ENCODE peak calls at places on chromosomes 12 and 14, in four cellular contexts. One of them, this sample, is unnamed.
A peak's percentile ranks its signal among the peaks of the same experiment; 100 is the strongest.

GRCh38 chr12:53071591-53072551 is 7.3 kb downstream of the SPRYD3 start:
- DNase-seq in RPMI8226: no peak
- DNase-seq in effector memory CD4-positive, alpha-beta T cell: no peak
- DNase-seq in neuronal stem cell: no peak
- DNase-seq in this sample: no peak

GRCh38 chr12:29771165-29771564 is 12.6 kb downstream of the TMTC1 start:
- DNase-seq in RPMI8226: no peak
- DNase-seq in effector memory CD4-positive, alpha-beta T cell: no peak
- DNase-seq in neuronal stem cell: no peak
- DNase-seq in this sample: no peak

GRCh38 chr12:109568486-109568885 is 4.8 kb downstream of the MMAB start:
- DNase-seq in RPMI8226: no peak
- DNase-seq in effector memory CD4-positive, alpha-beta T cell: no peak
- DNase-seq in neuronal stem cell: no peak
- DNase-seq in this sample: no peak

GRCh38 chr12:130961921-130962326 is 8.2 kb downstream of the ADGRD1 start:
- DNase-seq in RPMI8226: no peak
- DNase-seq in effector memory CD4-positive, alpha-beta T cell: no peak
- DNase-seq in neuronal stem cell: no peak
- DNase-seq in this sample: no peak

GRCh38 chr14:81309511-81309910 is 88.8 kb upstream of the GTF2A1 start:
- DNase-seq in RPMI8226: no peak
- DNase-seq in effector memory CD4-positive, alpha-beta T cell: no peak
- DNase-seq in neuronal stem cell: no peak
- DNase-seq in this sample: no peak

GRCh38 chr12:52238916-52239649 is 6.0 kb downstream of the KRT7 start:
- DNase-seq in RPMI8226: no peak
- DNase-seq in effector memory CD4-positive, alpha-beta T cell: no peak
- DNase-seq in neuronal stem cell: no peak
- DNase-seq in this sample: no peak

GRCh38 chr12:72485017-72485701 is 213.0 kb downstream of the TRHDE start:
- DNase-seq in RPMI8226: no peak
- DNase-seq in effector memory CD4-positive, alpha-beta T cell: no peak
- DNase-seq in neuronal stem cell: no peak
- DNase-seq in this sample: no peak

GRCh38 chr14:105883066-105884005 is 357.0 kb downstream of the TMEM121 start:
- DNase-seq in RPMI8226: no peak
- DNase-seq in effector memory CD4-positive, alpha-beta T cell: no peak
- DNase-seq in neuronal stem cell: no peak
- DNase-seq in this sample: no peak

GRCh38 chr12:1103051-1103450 is 112.0 kb downstream of the ERC1 start:
- DNase-seq in RPMI8226: no peak
- DNase-seq in effector memory CD4-positive, alpha-beta T cell: no peak
- DNase-seq in neuronal stem cell: no peak
- DNase-seq in this sample: no peak

GRCh38 chr14:61616524-61617185 is 78.7 kb upstream of the HIF1A start:
- DNase-seq in RPMI8226: no peak
- DNase-seq in effector memory CD4-positive, alpha-beta T cell: no peak
- DNase-seq in neuronal stem cell: no peak
- DNase-seq in this sample: no peak

GRCh38 chr14:66708262-66708661 is 200.3 kb downstream of the GPHN start:
- DNase-seq in RPMI8226: no peak
- DNase-seq in effector memory CD4-positive, alpha-beta T cell: no peak
- DNase-seq in neuronal stem cell: no peak
- DNase-seq in this sample: no peak

GRCh38 chr12:106030210-106031175 is 108.3 kb downstream of the NUAK1 start:
- DNase-seq in RPMI8226: no peak
- DNase-seq in effector memory CD4-positive, alpha-beta T cell: no peak
- DNase-seq in neuronal stem cell: no peak
- DNase-seq in this sample: no peak

GRCh38 chr12:122363782-122364181 is 58.7 kb downstream of the CLIP1 start:
- DNase-seq in RPMI8226: no peak
- DNase-seq in effector memory CD4-positive, alpha-beta T cell: no peak
- DNase-seq in neuronal stem cell: no peak
- DNase-seq in this sample: no peak

GRCh38 chr12:20625531-20625930 is 69.6 kb upstream of the SLCO1C1 start:
- DNase-seq in RPMI8226: no peak
- DNase-seq in effector memory CD4-positive, alpha-beta T cell: no peak
- DNase-seq in neuronal stem cell: no peak
- DNase-seq in this sample: no peak

GRCh38 chr12:93702707-93703305 is 25.6 kb downstream of the CRADD start:
- DNase-seq in RPMI8226: no peak
- DNase-seq in effector memory CD4-positive, alpha-beta T cell: no peak
- DNase-seq in neuronal stem cell: no peak
- DNase-seq in this sample: no peak

GRCh38 chr12:8996682-8997405 is 7.5 kb downstream of the KLRG1 start:
- DNase-seq in RPMI8226: no peak
- DNase-seq in effector memory CD4-positive, alpha-beta T cell: no peak
- DNase-seq in neuronal stem cell: no peak
- DNase-seq in this sample: no peak

GRCh38 chr12:116609715-116610114 is 50.5 kb downstream of the MAP1LC3B2 start:
- DNase-seq in RPMI8226: peak; percentile 41
- DNase-seq in effector memory CD4-positive, alpha-beta T cell: no peak
- DNase-seq in neuronal stem cell: no peak
- DNase-seq in this sample: peak; percentile 68

GRCh38 chr12:2395352-2395977 is 342.7 kb downstream of the CACNA1C start:
- DNase-seq in RPMI8226: peak; percentile 53
- DNase-seq in effector memory CD4-positive, alpha-beta T cell: no peak
- DNase-seq in neuronal stem cell: peak; percentile 64
- DNase-seq in this sample: peak; percentile 56

GRCh38 chr12:40569626-40570179 is 122.5 kb upstream of the CNTN1 start:
- DNase-seq in RPMI8226: no peak
- DNase-seq in effector memory CD4-positive, alpha-beta T cell: no peak
- DNase-seq in neuronal stem cell: no peak
- DNase-seq in this sample: no peak

GRCh38 chr14:103151270-103151933 is 28.1 kb downstream of the TNFAIP2 start:
- DNase-seq in RPMI8226: no peak
- DNase-seq in effector memory CD4-positive, alpha-beta T cell: no peak
- DNase-seq in neuronal stem cell: no peak
- DNase-seq in this sample: no peak

GRCh38 chr14:31090872-31091764 is 64.9 kb upstream of the STRN3 start:
- DNase-seq in RPMI8226: no peak
- DNase-seq in effector memory CD4-positive, alpha-beta T cell: no peak
- DNase-seq in neuronal stem cell: no peak
- DNase-seq in this sample: no peak

GRCh38 chr14:90239139-90239538 is 17.2 kb upstream of the PSMC1 start:
- DNase-seq in RPMI8226: no peak
- DNase-seq in effector memory CD4-positive, alpha-beta T cell: no peak
- DNase-seq in neuronal stem cell: no peak
- DNase-seq in this sample: no peak

GRCh38 chr12:16573652-16574077 is 32.3 kb downstream of the LMO3 start:
- DNase-seq in RPMI8226: no peak
- DNase-seq in effector memory CD4-positive, alpha-beta T cell: no peak
- DNase-seq in neuronal stem cell: peak; percentile 38
- DNase-seq in this sample: no peak

GRCh38 chr14:68486033-68486732 is 306.7 kb downstream of the ZFP36L1 start:
- DNase-seq in RPMI8226: no peak
- DNase-seq in effector memory CD4-positive, alpha-beta T cell: no peak
- DNase-seq in neuronal stem cell: no peak
- DNase-seq in this sample: no peak

GRCh38 chr12:49961111-49961922 is at the start of gene AQP5:
- DNase-seq in RPMI8226: no peak
- DNase-seq in effector memory CD4-positive, alpha-beta T cell: no peak
- DNase-seq in neuronal stem cell: no peak
- DNase-seq in this sample: no peak

GRCh38 chr14:30317729-30318128 is 241.2 kb upstream of the G2E3 start:
- DNase-seq in RPMI8226: no peak
- DNase-seq in effector memory CD4-positive, alpha-beta T cell: no peak
- DNase-seq in neuronal stem cell: no peak
- DNase-seq in this sample: no peak

GRCh38 chr12:127928615-127929014 is 338.4 kb upstream of the TMEM132C start:
- DNase-seq in RPMI8226: no peak
- DNase-seq in effector memory CD4-positive, alpha-beta T cell: no peak
- DNase-seq in neuronal stem cell: no peak
- DNase-seq in this sample: no peak

GRCh38 chr12:49750027-49750977 is 8.9 kb downstream of the TMBIM6 start:
- DNase-seq in RPMI8226: no peak
- DNase-seq in effector memory CD4-positive, alpha-beta T cell: no peak
- DNase-seq in neuronal stem cell: no peak
- DNase-seq in this sample: peak; percentile 20

GRCh38 chr12:3267690-3268089 is 190.5 kb downstream of the TSPAN9 start:
- DNase-seq in RPMI8226: no peak
- DNase-seq in effector memory CD4-positive, alpha-beta T cell: no peak
- DNase-seq in neuronal stem cell: no peak
- DNase-seq in this sample: no peak

GRCh38 chr14:67820428-67820881 is 876 bp downstream of the RAD51B start:
- DNase-seq in RPMI8226: no peak
- DNase-seq in effector memory CD4-positive, alpha-beta T cell: no peak
- DNase-seq in neuronal stem cell: no peak
- DNase-seq in this sample: peak; percentile 26

GRCh38 chr12:110913119-110914056 is 7.0 kb downstream of the MYL2 start:
- DNase-seq in RPMI8226: peak; percentile 57
- DNase-seq in effector memory CD4-positive, alpha-beta T cell: no peak
- DNase-seq in neuronal stem cell: no peak
- DNase-seq in this sample: no peak